ENCODE peak calls at places on chromosomes 12 and 14, in ten cellular contexts. A is GDM1, Z is activated T-cell treated with anti-CD3 and anti-CD28 coated beads for 48 hours, J is fibroblast of mammary gland, Q is body of pancreas, D is left colon, U is T47D, O is endothelial cell, K is left lobe of liver, V is ACHN. C is an unnamed sample.

GRCh38 chr14:77026166-77026929 is 2.2 kb downstream of the IRF2BPL start:
- DNase-seq in A (no peak), Z (no peak), J (no peak), Q (peak; percentile 57), D (no peak), U (no peak), O (no peak), K (no peak), V (no peak), C (peak; percentile 45)

GRCh38 chr12:90120627-90121026 is 412.0 kb upstream of the ATP2B1 start:
- DNase-seq in A (no peak), Z (no peak), J (no peak), Q (no peak), D (no peak), U (no peak), O (no peak), K (no peak), V (no peak), C (peak; percentile 28)

GRCh38 chr14:38723954-38724353 is 379.1 kb downstream of the SEC23A start:
- DNase-seq in A (no peak), Z (no peak), J (no peak), Q (no peak), D (no peak), U (no peak), O (no peak), K (no peak), V (no peak), C (no peak)

GRCh38 chr12:131808744-131809371 is 19.3 kb upstream of the MMP17 start:
- DNase-seq in A (no peak), Z (no peak), J (no peak), Q (no peak), D (no peak), U (no peak), O (no peak), K (no peak), V (no peak), C (no peak)

GRCh38 chr14:33730163-33730562 is 220.7 kb downstream of the EGLN3 start:
- DNase-seq in A (no peak), Z (no peak), J (no peak), Q (no peak), D (no peak), U (no peak), O (no peak), K (no peak), V (no peak), C (no peak)

GRCh38 chr12:12899530-12900380 is 8.4 kb downstream of the GPRC5A start:
- DNase-seq in A (no peak), Z (peak; percentile 53), J (peak; percentile 98), Q (no peak), D (no peak), U (no peak), O (no peak), K (no peak), V (peak; percentile 94), C (peak; percentile 97)

GRCh38 chr14:101230161-101230850 is 326.8 kb upstream of the RTL1 start:
- DNase-seq in A (no peak), Z (no peak), J (peak; percentile 27), Q (peak; percentile 4), D (no peak), U (no peak), O (no peak), K (peak; percentile 38), V (no peak), C (no peak)

GRCh38 chr12:128240745-128241144 is 26.2 kb upstream of the TMEM132C start:
- DNase-seq in A (no peak), Z (no peak), J (no peak), Q (no peak), D (no peak), U (no peak), O (no peak), K (no peak), V (no peak), C (no peak)

GRCh38 chr12:63921157-63921556 is 76.7 kb downstream of the SRGAP1 start:
- DNase-seq in A (no peak), Z (no peak), J (no peak), Q (no peak), D (no peak), U (no peak), O (no peak), K (no peak), V (no peak), C (no peak)

C was measured in amniotic epithelial cell.